ENCODE peak calls at places on chromosomes 13 and 19, in seven cellular contexts. F is neural progenitor cell; J is stomach; O is activated CD4-positive, alpha-beta T cell treated with anti-CD3 and anti-CD28 coated beads, Interleukin-2, amount 50 U/mL, for 48 hours; Y is mucosa of gallbladder; X is CD4-positive, CD25-positive, alpha-beta regulatory T cell; L is AG04450. D is an unnamed sample.

GRCh38 chr13:99968521-99969367 is 2.8 kb downstream of the ZIC5 start:
- DNase-seq in F (peak), J (no peak), O (no peak), Y (no peak), X (no peak), L (no peak), D (peak)

GRCh38 chr19:925912-926594 is at the start of gene ARID3A:
- DNase-seq in F (peak), J (peak), O (peak), Y (no peak), X (no peak), L (no peak), D (no peak)

GRCh38 chr19:54010474-54010873 is 19.0 kb downstream of the CACNG6 start:
- DNase-seq in F (no peak), J (no peak), O (no peak), Y (no peak), X (no peak), L (no peak), D (no peak)

GRCh38 chr13:48234652-48235099 is 1.7 kb downstream of the ITM2B start:
- DNase-seq in F (no peak), J (no peak), O (no peak), Y (no peak), X (no peak), L (no peak), D (no peak)

GRCh38 chr13:73258396-73258795 is 199.6 kb downstream of the KLF5 start:
- DNase-seq in F (no peak), J (no peak), O (no peak), Y (no peak), X (no peak), L (no peak), D (no peak)

GRCh38 chr19:1177322-1178114 is 3.5 kb upstream of the SBNO2 start:
- DNase-seq in F (no peak), J (no peak), O (no peak), Y (no peak), X (no peak), L (peak), D (no peak)

GRCh38 chr13:30690282-30691188 is 44.8 kb upstream of the ALOX5AP start:
- DNase-seq in F (no peak), J (peak), O (peak), Y (peak), X (no peak), L (peak), D (peak)

GRCh38 chr19:52542984-52543664 is 15.7 kb downstream of the ZNF808 start:
- DNase-seq in F (no peak), J (no peak), O (peak), Y (no peak), X (no peak), L (no peak), D (no peak)

GRCh38 chr19:41319500-41320184 is 9.7 kb downstream of the CCDC97 start:
- DNase-seq in F (no peak), J (no peak), O (no peak), Y (no peak), X (no peak), L (no peak), D (no peak)

GRCh38 chr19:55136399-55137102 is 12.5 kb downstream of the TNNT1 start:
- DNase-seq in F (no peak), J (no peak), O (no peak), Y (no peak), X (no peak), L (no peak), D (no peak)

GRCh38 chr19:14055396-14055795 is 6.5 kb downstream of the PALM3 start:
- DNase-seq in F (no peak), J (no peak), O (no peak), Y (no peak), X (no peak), L (no peak), D (no peak)

GRCh38 chr13:26867451-26868067 is 107.0 kb upstream of the GPR12 start:
- DNase-seq in F (peak), J (no peak), O (peak), Y (peak), X (no peak), L (no peak), D (no peak)

GRCh38 chr13:20709369-20709768 is 5.9 kb downstream of the IL17D start:
- DNase-seq in F (no peak), J (no peak), O (no peak), Y (no peak), X (no peak), L (no peak), D (no peak)

GRCh38 chr19:50344661-50345318 is 15.6 kb upstream of the KCNC3 start:
- DNase-seq in F (no peak), J (no peak), O (no peak), Y (no peak), X (no peak), L (no peak), D (peak)

GRCh38 chr19:10769533-10770491 is 51.9 kb downstream of the DNM2 start:
- DNase-seq in F (peak), J (peak), O (no peak), Y (peak), X (no peak), L (no peak), D (no peak)

GRCh38 chr19:18869231-18869575 is 26.8 kb downstream of the CERS1 start:
- DNase-seq in F (no peak), J (no peak), O (no peak), Y (no peak), X (no peak), L (no peak), D (no peak)

GRCh38 chr13:74210693-74211393 is 76.6 kb upstream of the KLF12 start:
- DNase-seq in F (no peak), J (peak), O (no peak), Y (no peak), X (no peak), L (peak), D (no peak)

GRCh38 chr13:40974460-40975407 is 44.4 kb downstream of the ELF1 start:
- DNase-seq in F (peak), J (no peak), O (no peak), Y (no peak), X (peak), L (no peak), D (no peak)

GRCh38 chr13:79581870-79582315 is 100.9 kb downstream of the NDFIP2 start:
- DNase-seq in F (peak), J (no peak), O (no peak), Y (no peak), X (no peak), L (no peak), D (no peak)

GRCh38 chr19:3669616-3670257 is 30.5 kb downstream of the PIP5K1C start:
- DNase-seq in F (no peak), J (no peak), O (no peak), Y (no peak), X (no peak), L (no peak), D (no peak)

GRCh38 chr13:73069206-73069815 is 10.5 kb downstream of the KLF5 start:
- DNase-seq in F (no peak), J (no peak), O (no peak), Y (no peak), X (no peak), L (no peak), D (no peak)

GRCh38 chr13:113448885-113449692 is 4.2 kb downstream of the ADPRHL1 start:
- DNase-seq in F (no peak), J (peak), O (peak), Y (peak), X (peak), L (no peak), D (no peak)

GRCh38 chr13:52670726-52671125 is 18.1 kb downstream of the SUGT1 start:
- DNase-seq in F (no peak), J (no peak), O (no peak), Y (no peak), X (no peak), L (no peak), D (no peak)

GRCh38 chr13:106905380-106906259 is 337.7 kb upstream of the ARGLU1 start:
- DNase-seq in F (no peak), J (no peak), O (no peak), Y (no peak), X (no peak), L (no peak), D (no peak)

GRCh38 chr13:101449971-101450748 is 2.3 kb upstream of the ITGBL1 start:
- DNase-seq in F (no peak), J (no peak), O (no peak), Y (no peak), X (no peak), L (peak), D (no peak)

GRCh38 chr13:73201601-73202000 is 142.8 kb downstream of the KLF5 start:
- DNase-seq in F (no peak), J (no peak), O (no peak), Y (no peak), X (no peak), L (no peak), D (no peak)

GRCh38 chr19:15722956-15723355 is 4.9 kb upstream of the OR10H2 start:
- DNase-seq in F (no peak), J (no peak), O (no peak), Y (no peak), X (no peak), L (no peak), D (no peak)

GRCh38 chr19:51687791-51688664 is 5.1 kb upstream of the SPACA6 start:
- DNase-seq in F (peak), J (peak), O (no peak), Y (peak), X (no peak), L (no peak), D (no peak)

GRCh38 chr19:56750658-56751057 is 79.1 kb upstream of the ZNF835 start:
- DNase-seq in F (no peak), J (no peak), O (no peak), Y (no peak), X (no peak), L (no peak), D (no peak)